ENCODE peak calls at places on chromosome 13, in six cellular contexts. A, S, X, E, F and Q are unnamed samples.

GRCh38 chr13:84037937-84038464 is 155.7 kb upstream of the SLITRK1 start:
- DNase-seq in S (no peak), F (no peak), A (no peak), X (peak), E (no peak), Q (no peak)

GRCh38 chr13:38334845-38335244 is 14.8 kb upstream of the UFM1 start:
- DNase-seq in A (no peak), X (no peak), F (no peak), E (no peak), S (no peak), Q (no peak)

GRCh38 chr13:114067381-114067885 is 65.0 kb downstream of the RASA3 start:
- DNase-seq in E (no peak), S (no peak), X (no peak), A (no peak), F (no peak), Q (no peak)

GRCh38 chr13:73521291-73521626 is 462.5 kb downstream of the KLF5 start:
- DNase-seq in E (no peak), X (peak), A (no peak), S (no peak), F (no peak), Q (no peak)

GRCh38 chr13:75432045-75432444 is 49.9 kb downstream of the TBC1D4 start:
- DNase-seq in E (no peak), F (no peak), S (no peak), A (no peak), X (no peak), Q (no peak)

GRCh38 chr13:50365300-50365682 is 350.0 kb downstream of the KCNRG start:
- DNase-seq in S (no peak), F (no peak), E (no peak), X (no peak), A (no peak), Q (no peak)

GRCh38 chr13:21884965-21885567 is 214.2 kb downstream of the FGF9 start:
- DNase-seq in S (no peak), E (no peak), A (no peak), X (no peak), F (no peak), Q (no peak)

GRCh38 chr13:112980441-112980840 is 11.4 kb downstream of the MCF2L start:
- DNase-seq in A (no peak), S (peak), E (no peak), F (no peak), X (no peak), Q (no peak)

GRCh38 chr13:50152655-50153309 is 137.5 kb downstream of the KCNRG start:
- DNase-seq in E (no peak), A (no peak), S (no peak), X (no peak), F (no peak), Q (no peak)

GRCh38 chr13:110307697-110308376 is 753 bp downstream of the COL4A2 start:
- DNase-seq in F (no peak), X (no peak), S (peak), A (no peak), E (peak), Q (no peak)

GRCh38 chr13:35672611-35673010 is 196.1 kb upstream of the MAB21L1 start:
- DNase-seq in X (no peak), F (no peak), E (no peak), A (no peak), S (peak), Q (no peak)

GRCh38 chr13:44833626-44834025 is 155.6 kb downstream of the NUFIP1 start:
- DNase-seq in S (no peak), X (no peak), E (no peak), A (no peak), F (no peak), Q (no peak)

GRCh38 chr13:26019881-26020535 is 31.8 kb downstream of the SHISA2 start:
- DNase-seq in S (no peak), E (no peak), F (no peak), A (no peak), X (no peak), Q (no peak)

GRCh38 chr13:110294146-110294545 is 12.8 kb downstream of the COL4A1 start:
- DNase-seq in E (no peak), X (no peak), S (no peak), F (no peak), A (no peak), Q (no peak)

GRCh38 chr13:98035373-98035772 is 81.9 kb downstream of the IPO5 start:
- DNase-seq in A (no peak), S (no peak), X (no peak), E (no peak), F (no peak), Q (no peak)

GRCh38 chr13:97430296-97430695 is 3.7 kb upstream of the RAP2A start:
- DNase-seq in S (no peak), X (no peak), A (no peak), F (no peak), E (no peak), Q (peak)

GRCh38 chr13:23506071-23506820 is 64.0 kb upstream of the TNFRSF19 start:
- DNase-seq in F (no peak), S (no peak), A (no peak), X (no peak), E (no peak), Q (no peak)

GRCh38 chr13:60164490-60164889 is 762 bp upstream of the DIAPH3 start:
- DNase-seq in E (no peak), F (no peak), X (no peak), S (no peak), A (no peak), Q (no peak)

GRCh38 chr13:80012281-80012680 is 328.6 kb downstream of the SPRY2 start:
- DNase-seq in X (no peak), F (no peak), A (no peak), S (no peak), E (no peak), Q (no peak)

GRCh38 chr13:102700088-102701031 is 5.5 kb upstream of the METTL21C start:
- DNase-seq in X (no peak), E (no peak), F (no peak), A (no peak), S (no peak), Q (no peak)

GRCh38 chr13:53007872-53008271 is 20.7 kb upstream of the OLFM4 start:
- DNase-seq in A (no peak), S (no peak), E (no peak), X (no peak), F (no peak), Q (no peak)

GRCh38 chr13:73870036-73870741 is 264.0 kb downstream of the KLF12 start:
- DNase-seq in F (no peak), E (no peak), X (peak), A (peak), S (no peak), Q (no peak)

GRCh38 chr13:110683203-110683883 is 22.6 kb downstream of the CARS2 start:
- DNase-seq in E (no peak), F (no peak), A (no peak), S (peak), X (peak), Q (no peak)

GRCh38 chr13:55583953-55584593 is 1556.6 kb upstream of the PRR20A start:
- DNase-seq in S (no peak), F (no peak), X (no peak), E (no peak), A (no peak), Q (no peak)

GRCh38 chr13:74134777-74135305 is 637 bp upstream of the KLF12 start:
- DNase-seq in X (peak), S (peak), F (peak), A (peak), E (no peak), Q (no peak)

GRCh38 chr13:20401958-20402856 is 123.5 kb downstream of the CRYL1 start:
- DNase-seq in E (no peak), A (no peak), X (no peak), F (no peak), S (no peak), Q (no peak)

GRCh38 chr13:52070929-52071523 is 46.5 kb downstream of the UTP14C start:
- DNase-seq in A (no peak), F (no peak), E (no peak), X (no peak), S (peak), Q (no peak)

GRCh38 chr13:99335603-99336002 is 28.4 kb upstream of the GPR183 start:
- DNase-seq in S (no peak), E (no peak), F (no peak), A (no peak), X (no peak), Q (no peak)